ENCODE peak calls at places on chromosomes 12 and 14, in eight cellular contexts. F, V, U, G, P, H, O and W are unnamed samples.

GRCh38 chr12:97764700-97765099 is 302.1 kb downstream of the RMST start:
- DNase-seq in F (no peak), V (no peak), U (no peak), G (no peak), P (peak), H (no peak), O (no peak), W (no peak)

GRCh38 chr12:3257411-3257810 is 180.2 kb downstream of the TSPAN9 start:
- DNase-seq in F (no peak), V (no peak), U (no peak), G (no peak), P (no peak), H (no peak), O (no peak), W (no peak)

GRCh38 chr12:96167492-96167891 is 26.7 kb upstream of the ELK3 start:
- DNase-seq in F (no peak), V (no peak), U (no peak), G (no peak), P (no peak), H (no peak), O (no peak), W (no peak)

GRCh38 chr12:108575199-108575912 is 13.0 kb downstream of the ISCU start:
- DNase-seq in F (peak), V (no peak), U (no peak), G (no peak), P (no peak), H (no peak), O (no peak), W (no peak)

GRCh38 chr14:31926652-31927347 is 150.3 kb upstream of the ARHGAP5 start:
- DNase-seq in F (no peak), V (no peak), U (no peak), G (no peak), P (no peak), H (no peak), O (no peak), W (no peak)

GRCh38 chr14:89476515-89476914 is 59.5 kb upstream of the FOXN3 start:
- DNase-seq in F (no peak), V (no peak), U (no peak), G (no peak), P (no peak), H (no peak), O (no peak), W (no peak)

GRCh38 chr12:50732591-50732990 is 31.3 kb upstream of the ATF1 start:
- DNase-seq in F (peak), V (no peak), U (peak), G (no peak), P (no peak), H (no peak), O (no peak), W (no peak)

GRCh38 chr12:89355243-89356068 is 3.2 kb upstream of the DUSP6 start:
- DNase-seq in F (no peak), V (no peak), U (no peak), G (no peak), P (no peak), H (no peak), O (no peak), W (no peak)

GRCh38 chr12:108828774-108829173 is 28.6 kb downstream of the SSH1 start:
- DNase-seq in F (peak), V (no peak), U (no peak), G (no peak), P (no peak), H (no peak), O (no peak), W (no peak)

GRCh38 chr12:84492381-84492883 is 420.2 kb downstream of the SLC6A15 start:
- DNase-seq in F (no peak), V (no peak), U (no peak), G (no peak), P (no peak), H (no peak), O (no peak), W (no peak)

GRCh38 chr14:63875311-63875710 is 22.5 kb downstream of the SYNE2 start:
- DNase-seq in F (peak), V (no peak), U (no peak), G (no peak), P (no peak), H (no peak), O (no peak), W (no peak)